ENCODE peak calls at places on chromosomes 7 and 10, in four cellular contexts. N, J, W and E are unnamed samples.

GRCh38 chr7:39016609-39017008 is 38.9 kb downstream of the POU6F2 start:
- DNase-seq in N (peak; percentile 1), W (no peak), J (no peak), E (no peak)

GRCh38 chr7:44279731-44280505 is 45.5 kb downstream of the CAMK2B start:
- DNase-seq in N (no peak), J (no peak), W (peak; percentile 28), E (peak; percentile 39)

GRCh38 chr7:131633342-131633843 is 77.0 kb upstream of the PODXL start:
- DNase-seq in N (no peak), J (no peak), W (no peak), E (no peak)

GRCh38 chr7:80999180-80999579 is 80.3 kb upstream of the SEMA3C start:
- DNase-seq in J (no peak), W (no peak), N (no peak), E (no peak)

GRCh38 chr7:156386097-156386496 is 254.5 kb upstream of the RNF32 start:
- DNase-seq in N (peak; percentile 4), W (no peak), J (no peak), E (no peak)

GRCh38 chr7:93036807-93037206 is 81.0 kb downstream of the SAMD9 start:
- DNase-seq in N (no peak), W (no peak), J (peak; percentile 61), E (no peak)

GRCh38 chr10:34746094-34746493 is 69.0 kb downstream of the PARD3 start:
- DNase-seq in W (no peak), J (no peak), N (peak; percentile 71), E (no peak)

GRCh38 chr10:18554479-18554878 is 96.9 kb downstream of the NSUN6 start:
- DNase-seq in J (no peak), W (no peak), N (no peak), E (no peak)

GRCh38 chr7:17274551-17275245 is 23.8 kb upstream of the AHR start:
- DNase-seq in N (no peak), W (no peak), J (no peak), E (no peak)

GRCh38 chr7:6437251-6437650 is 10.5 kb downstream of the DAGLB start:
- DNase-seq in W (no peak), N (peak; percentile 32), J (no peak), E (no peak)

GRCh38 chr7:41834805-41835694 is 132.2 kb upstream of the INHBA start:
- DNase-seq in W (no peak), J (no peak), N (no peak), E (no peak)

GRCh38 chr7:29957921-29958320 is 31.7 kb downstream of the SCRN1 start:
- DNase-seq in J (no peak), W (peak; percentile 50), N (no peak), E (no peak)

GRCh38 chr10:69418052-69418752 is 1.5 kb upstream of the TACR2 start:
- DNase-seq in J (no peak), N (peak; percentile 83), W (no peak), E (no peak)

GRCh38 chr7:37853468-37853867 is 5.1 kb downstream of the NME8 start:
- DNase-seq in N (peak; percentile 12), J (no peak), W (peak; percentile 32), E (peak; percentile 31)

DNA sequence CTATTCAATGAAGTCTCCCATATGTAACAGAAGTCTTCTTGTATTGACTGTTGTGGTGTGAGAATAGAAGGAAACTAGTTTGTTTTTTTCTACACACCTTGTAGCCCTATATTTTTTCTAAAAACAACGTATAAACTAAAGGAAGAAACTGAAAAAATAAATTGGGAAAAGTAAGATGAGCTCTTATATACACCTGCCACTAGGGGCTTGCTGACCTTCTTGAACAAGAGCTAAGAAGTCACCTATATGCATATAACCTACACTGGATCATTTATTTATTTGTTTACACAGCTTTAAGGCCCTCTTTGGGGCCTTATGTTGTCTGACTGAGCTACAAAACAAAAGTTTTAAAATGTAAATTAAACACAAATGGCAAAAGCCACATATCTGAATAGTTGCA is 383.0 kb downstream of the HPSE2 start:
- DNase-seq in W (no peak), N (no peak), J (no peak), E (no peak)
- TF ChIP-seq CTCF in W (no peak), N (no peak), J (no peak), E (no peak)

GRCh38 chr10:47259521-47259920 is 40.5 kb upstream of the GDF10 start:
- DNase-seq in N (no peak), W (no peak), J (no peak), E (no peak)

GRCh38 chr10:47258921-47259320 is 41.1 kb upstream of the GDF10 start:
- DNase-seq in N (no peak), W (no peak), J (no peak), E (no peak)

GRCh38 chr10:47256753-47257336 is 43.2 kb upstream of the GDF10 start:
- DNase-seq in N (no peak), J (no peak), W (no peak), E (no peak)

GRCh38 chr10:47255866-47256265 is 44.1 kb upstream of the GDF10 start:
- DNase-seq in N (no peak), W (no peak), J (no peak), E (no peak)

DNA sequence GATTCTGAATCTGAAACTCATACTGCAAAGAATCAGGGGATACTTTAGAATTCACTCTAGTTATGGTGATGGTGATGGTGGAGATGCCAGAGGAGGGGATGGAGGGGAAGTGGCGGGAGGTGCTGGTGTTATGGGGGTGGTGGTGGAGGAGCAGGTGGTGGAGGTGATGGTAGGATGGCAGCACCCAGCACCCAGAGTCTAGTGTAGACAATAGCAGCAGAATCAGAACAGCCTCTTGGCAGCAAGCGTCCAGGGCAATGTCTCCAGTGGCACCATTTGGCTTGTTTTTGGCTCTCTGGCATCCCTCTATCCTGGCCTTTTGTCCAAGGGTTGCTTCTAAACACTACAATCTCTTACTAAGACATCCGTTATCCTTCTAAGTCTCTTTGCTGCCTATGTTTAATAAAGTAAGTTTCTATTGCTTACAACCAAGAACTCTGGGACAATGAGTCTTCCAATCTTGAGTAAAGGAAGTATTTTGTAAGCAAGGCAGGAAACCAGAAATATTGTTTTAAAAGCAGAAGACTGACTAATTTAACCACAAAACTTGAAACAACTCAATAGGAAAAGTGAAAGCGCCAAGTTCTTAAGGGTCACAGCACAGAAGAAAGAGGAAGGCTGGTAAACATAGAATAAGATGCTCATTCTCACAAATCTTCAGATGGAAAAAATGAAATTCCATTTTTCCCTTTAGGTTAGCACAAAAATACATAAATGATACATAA is 42.4 kb upstream of the GDF10 start:
- DNase-seq in J (peak; percentile 16), W (no peak), N (no peak), E (no peak)
- TF ChIP-seq FOXM1 in J (no peak), W (no peak), N (no peak), E (no peak)

GRCh38 chr10:78335371-78335690 is 301.7 kb downstream of the RPS24 start:
- DNase-seq in J (no peak), W (no peak), N (no peak), E (no peak)
- H3K9ac ChIP-seq in J (no peak overlapping the region), W (no peak overlapping the region), N (no peak overlapping the region), E (no peak overlapping the region)

GRCh38 chr10:76051007-76051936 is 619.8 kb downstream of the LRMDA start:
- DNase-seq in W (no peak), N (peak; percentile 100), J (no peak), E (no peak)
- TF ChIP-seq CTCF in W (no peak), N (peak; percentile 37), J (no peak), E (no peak)

DNA sequence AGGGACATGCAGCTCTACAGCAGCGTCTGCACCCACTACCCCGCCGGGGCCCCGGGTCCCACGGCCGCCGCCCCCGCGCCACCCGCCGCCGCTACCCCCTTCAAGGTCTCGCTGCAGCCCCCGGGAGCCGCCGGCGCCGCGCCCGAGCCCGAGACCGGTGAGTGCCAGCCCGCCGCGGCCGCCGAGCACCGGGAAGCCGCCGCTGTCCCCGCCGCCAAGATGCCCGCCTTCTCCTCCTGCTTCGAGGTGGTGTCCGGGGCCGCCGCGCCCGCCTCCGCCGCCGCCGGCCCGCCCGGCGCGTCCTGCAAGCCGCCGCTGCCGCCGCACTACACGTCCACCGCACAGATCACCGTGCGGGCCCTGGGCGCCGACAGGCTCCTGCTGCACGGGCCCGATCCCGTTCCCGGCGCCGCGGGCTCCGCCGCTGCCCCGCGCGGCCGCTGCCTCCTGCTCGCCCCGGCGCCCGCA is 611 bp downstream of the OTUD1 start:
- DNase-seq in J (no peak), W (peak; percentile 75), N (no peak), E (peak; percentile 18)
- TF ChIP-seq FOXM1 in J (no peak), W (no peak), N (no peak), E (no peak)

GRCh38 chr10:127182161-127182560 is 14.2 kb downstream of the INSYN2A start:
- DNase-seq in W (no peak), J (no peak), N (no peak), E (no peak)
- H3K9ac ChIP-seq in W (no peak overlapping the region), J (no peak overlapping the region), N (no peak overlapping the region), E (no peak overlapping the region)

DNA sequence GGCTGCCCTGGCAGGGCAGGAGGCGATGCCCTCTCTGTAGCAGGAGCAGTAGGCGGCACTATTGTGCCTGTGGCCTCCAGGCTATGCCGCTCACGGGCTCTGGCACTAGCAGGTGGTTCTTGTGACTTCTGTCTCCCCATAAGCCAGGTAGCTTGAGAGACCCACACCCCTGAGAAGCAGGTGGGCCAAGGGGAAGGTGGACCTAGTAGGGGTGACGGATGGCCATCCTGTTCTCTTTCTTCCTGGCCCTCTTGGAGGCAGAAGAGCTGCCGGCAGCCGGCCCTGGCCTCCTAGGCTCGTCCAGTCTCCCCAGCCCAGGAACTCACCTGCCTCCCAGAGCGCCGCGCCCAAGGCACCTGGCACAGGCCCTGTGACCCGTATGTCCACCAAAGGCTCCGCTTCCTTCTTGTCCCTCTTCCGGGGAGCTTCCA is 15.4 kb downstream of the MMRN2 start:
- DNase-seq in N (no peak), J (no peak), W (no peak), E (no peak)
- TF ChIP-seq CTCF in N (no peak), J (no peak), W (no peak), E (no peak)